ENCODE peak calls at places on chromosomes 16 and 17, in four cellular contexts. Q is HepG2, T is H1, B is GM12878. A is an unnamed sample.

GRCh38 chr16:81431554-81432353 is 12.9 kb upstream of the CMIP start:
- DNase-seq in Q (peak), B (no peak), T (no peak), A (no peak)

GRCh38 chr17:44878627-44879221 is 20.5 kb downstream of the EFTUD2 start:
- DNase-seq in T (no peak), B (no peak), Q (peak), A (no peak)

GRCh38 chr16:69037373-69038160 is 67.9 kb upstream of the HAS3 start:
- DNase-seq in B (no peak), Q (no peak), T (no peak), A (no peak)

GRCh38 chr16:73210686-73211085 is 162.8 kb upstream of the ZFHX3 start:
- DNase-seq in Q (no peak), B (no peak), T (no peak), A (no peak)

GRCh38 chr17:50043290-50044148 is 12.4 kb upstream of the ITGA3 start:
- DNase-seq in B (no peak), T (no peak), Q (no peak), A (no peak)

GRCh38 chr17:69757794-69758430 is 317.1 kb upstream of the KCNJ16 start:
- DNase-seq in T (no peak), B (no peak), Q (no peak), A (no peak)

GRCh38 chr17:60047046-60047445 is 31.7 kb downstream of the HEATR6 start:
- DNase-seq in B (no peak), T (no peak), Q (no peak), A (no peak)

GRCh38 chr17:76716146-76716833 is 5.5 kb upstream of the MXRA7 start:
- DNase-seq in Q (no peak), B (no peak), T (no peak), A (no peak)

GRCh38 chr17:80990921-80991644 is 558 bp upstream of the CHMP6 start:
- DNase-seq in Q (peak), B (no peak), T (no peak), A (no peak)

GRCh38 chr17:9291912-9292562 is 270.7 kb downstream of the NTN1 start:
- DNase-seq in Q (peak), B (no peak), T (no peak), A (no peak)

GRCh38 chr17:37801131-37801530 is 56.3 kb upstream of the HNF1B start:
- DNase-seq in T (no peak), Q (no peak), B (no peak), A (no peak)

GRCh38 chr17:1271020-1271423 is 778 bp downstream of the BHLHA9 start:
- DNase-seq in Q (no peak), T (no peak), B (no peak), A (no peak)

DNA sequence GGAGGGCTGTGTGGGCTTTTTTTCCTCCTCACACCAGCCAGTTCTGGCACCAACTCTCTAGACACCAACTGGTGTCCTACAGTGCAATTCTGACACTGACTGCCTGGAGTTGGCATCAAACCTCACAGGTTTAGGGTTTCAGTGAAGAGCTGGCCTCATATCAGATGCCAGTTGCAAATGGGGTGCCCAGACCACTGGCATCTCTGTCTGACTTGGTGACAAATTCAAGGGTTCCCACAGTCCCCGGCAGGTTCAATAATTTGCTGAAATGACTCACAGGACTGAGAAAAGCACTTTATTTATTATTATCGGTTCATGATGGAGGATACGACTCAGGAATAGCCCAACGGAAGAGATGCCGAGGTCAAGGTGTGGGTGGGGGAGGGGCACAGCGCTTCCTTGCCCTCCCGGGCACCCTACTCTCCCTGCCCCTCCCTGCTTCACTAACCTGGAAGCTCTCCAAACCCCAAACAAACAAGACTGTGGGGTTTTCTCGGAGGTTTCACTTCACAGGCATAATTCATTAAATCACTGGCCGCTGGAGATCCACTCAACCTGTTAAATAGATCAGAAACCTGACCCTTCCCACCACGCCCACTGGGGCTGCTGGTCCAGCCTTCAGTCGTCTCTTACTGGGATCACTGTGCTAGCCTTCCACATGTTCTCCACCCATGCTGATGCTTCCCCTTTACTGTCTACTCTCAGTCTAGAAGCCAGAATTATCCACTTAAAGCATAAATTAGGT is 1.7 kb upstream of the NLRP1 start:
- DNase-seq in Q (no peak), T (no peak), B (peak), A (no peak)
- TF ChIP-seq SUZ12 in Q (no peak), T (no peak), B (no peak), A (no peak)

GRCh38 chr16:674968-675883 is at the start of gene RHBDL1:
- DNase-seq in B (no peak), T (peak), Q (peak), A (no peak)
- TF ChIP-seq ZNF274 in B (no peak), T (no peak), Q (no peak), A (no peak)

GRCh38 chr17:7841309-7841621 is 7.2 kb downstream of the KDM6B start:
- DNase-seq in B (no peak), T (no peak), Q (no peak), A (no peak)
- H3K4me3 ChIP-seq in B (peak), T (peak), Q (peak), A (peak)

GRCh38 chr16:85574672-85575475 is 38.2 kb upstream of the GSE1 start:
- DNase-seq in T (no peak), B (no peak), Q (no peak), A (no peak)

GRCh38 chr16:85575910-85576309 is 37.2 kb upstream of the GSE1 start:
- DNase-seq in B (no peak), T (no peak), Q (no peak), A (no peak)

GRCh38 chr16:85571813-85572619 is 41.1 kb upstream of the GSE1 start:
- DNase-seq in B (no peak), T (no peak), Q (no peak), A (no peak)

GRCh38 chr16:85573045-85573695 is 40.0 kb upstream of the GSE1 start:
- DNase-seq in T (no peak), Q (no peak), B (no peak), A (no peak)

DNA sequence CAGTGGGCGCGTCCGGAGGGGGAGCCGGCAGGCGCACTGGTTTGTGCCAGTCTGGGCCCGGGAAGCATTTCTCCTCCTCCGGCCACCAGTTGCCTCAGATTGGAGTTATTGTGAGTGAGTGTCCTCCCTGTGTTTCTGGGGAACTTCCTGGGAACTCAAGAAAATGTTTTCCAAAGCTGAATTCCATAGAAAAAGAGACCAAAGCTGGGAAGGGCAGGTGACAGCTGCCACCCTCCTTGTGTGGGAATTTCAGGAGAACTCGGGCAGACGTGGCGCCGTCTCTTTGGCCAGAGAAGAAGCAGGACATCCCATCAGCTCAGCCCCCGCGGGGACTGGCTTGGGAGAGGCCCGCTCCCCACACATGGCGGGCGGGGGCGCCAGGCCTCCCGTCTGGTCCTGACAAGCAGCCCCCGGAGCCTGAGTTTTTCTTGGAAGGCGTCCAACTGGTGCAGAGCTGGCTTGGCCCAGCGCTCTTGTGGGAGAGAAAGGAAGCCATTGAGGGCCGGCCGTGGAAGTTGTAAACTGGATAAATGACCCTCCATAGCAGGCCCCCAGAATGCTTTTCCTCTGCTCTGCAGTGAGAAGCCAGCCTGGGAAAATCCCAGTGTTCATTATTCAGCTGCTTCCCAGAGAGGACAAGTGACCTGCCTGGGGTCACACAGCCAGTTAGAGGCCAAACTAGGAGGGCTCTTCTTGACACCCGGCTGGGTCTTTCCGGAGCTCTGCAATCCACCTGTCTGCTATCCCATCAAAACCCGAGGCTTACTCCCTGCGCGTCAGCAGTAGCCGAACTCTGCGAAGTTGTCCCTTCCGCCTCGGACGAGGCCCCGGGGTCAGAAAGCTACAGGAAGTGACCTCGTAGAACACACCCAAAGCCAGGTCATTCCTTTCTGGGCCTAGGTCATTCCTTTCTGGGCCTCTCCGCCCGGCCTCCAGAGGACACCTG is 39.2 kb upstream of the GSE1 start:
- DNase-seq in T (no peak), B (no peak), Q (no peak), A (no peak)
- TF ChIP-seq SUZ12 in T (no peak), B (no peak), Q (no peak), A (no peak)

DNA sequence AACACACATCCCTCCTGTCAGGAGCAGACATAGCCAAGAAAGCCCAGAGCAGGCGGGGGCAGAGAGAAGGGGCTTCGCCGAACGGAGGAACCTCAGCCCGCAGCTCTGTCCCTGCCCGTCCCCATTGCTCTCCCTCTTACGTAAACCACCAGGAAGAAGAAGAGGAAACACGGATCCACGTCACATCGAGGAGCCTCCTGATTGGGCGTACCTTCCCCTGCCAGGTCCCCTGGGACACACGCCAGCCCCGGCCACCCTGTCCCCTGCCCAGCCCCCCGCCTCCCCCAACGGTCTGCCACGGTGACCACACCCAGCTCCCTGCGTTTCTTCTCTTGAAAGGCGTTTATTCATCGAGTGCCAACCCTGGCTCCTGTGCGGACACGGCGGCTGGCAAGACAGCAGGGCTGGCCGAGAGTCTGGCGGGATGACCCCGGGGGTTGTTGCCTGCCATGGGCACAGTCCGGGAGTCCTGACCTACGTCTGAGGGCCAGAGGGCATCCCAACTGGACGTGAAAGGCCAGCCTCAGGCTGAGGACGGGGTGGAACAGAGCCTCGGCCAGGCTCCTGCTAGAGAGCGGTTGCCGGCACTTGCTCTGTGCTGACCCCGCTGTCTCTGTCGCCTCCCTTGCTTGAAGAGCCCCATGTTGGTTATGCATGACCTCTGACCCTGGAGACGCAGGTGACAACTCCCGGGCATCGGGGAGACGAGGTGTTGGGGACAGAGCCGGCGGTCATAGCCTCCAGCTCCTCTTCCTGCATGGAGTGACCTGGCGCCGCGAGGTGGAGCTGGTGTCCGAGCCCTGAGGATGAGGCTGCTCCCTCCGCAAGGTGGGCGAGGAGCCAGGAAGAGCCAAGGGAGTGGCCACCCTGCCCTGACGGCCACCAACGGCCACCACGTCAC is 40.6 kb upstream of the ACSF3 start:
- DNase-seq in Q (peak), T (no peak), B (no peak), A (no peak)
- TF ChIP-seq ZNF274 in Q (no peak), T (no peak), B (no peak), A (no peak)

GRCh38 chr16:86447228-86447627 is 63.1 kb upstream of the FOXF1 start:
- DNase-seq in B (no peak), Q (no peak), T (no peak), A (no peak)
- H3K4me3 ChIP-seq in B (no peak), Q (no peak), T (no peak), A (no peak)

GRCh38 chr16:17252064-17252463 is 218.7 kb downstream of the XYLT1 start:
- DNase-seq in Q (no peak), T (no peak), B (no peak), A (no peak)
- TF ChIP-seq SUZ12 in Q (no peak), T (no peak), B (no peak), A (no peak)

DNA sequence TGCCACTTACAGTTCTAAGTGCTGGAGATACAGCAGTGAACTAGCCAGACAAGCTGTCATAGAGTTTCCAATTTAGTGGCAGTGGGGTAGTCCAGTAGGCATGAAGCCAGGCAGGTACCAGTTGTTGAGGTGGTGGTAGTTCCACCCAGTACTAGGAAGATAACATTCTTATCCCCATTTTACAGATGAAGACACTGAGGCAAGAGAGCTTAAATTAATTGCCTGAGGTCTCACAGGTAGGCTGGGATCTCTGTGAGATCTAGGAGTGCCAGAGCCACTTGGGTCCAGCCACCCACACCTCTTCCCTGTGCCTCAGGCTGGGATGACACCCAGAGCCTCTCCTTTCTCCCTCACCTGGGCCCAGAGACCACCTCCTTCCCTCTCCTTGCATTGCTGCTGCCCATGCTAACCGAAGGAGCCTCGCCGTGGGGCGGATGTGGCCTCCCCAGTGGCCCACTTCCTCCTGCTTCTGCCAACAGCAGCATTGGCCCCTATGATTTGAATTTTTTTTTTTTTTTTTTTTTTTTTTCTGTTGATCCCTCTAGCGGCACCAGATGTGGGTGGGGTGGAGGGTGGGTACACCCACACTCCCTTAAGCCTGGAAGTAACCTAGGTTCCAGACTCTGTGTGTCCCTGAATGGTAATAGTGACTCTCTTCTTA is 114.0 kb downstream of the PRKCB start:
- DNase-seq in Q (no peak), B (peak), T (no peak), A (no peak)
- TF ChIP-seq ZNF274 in Q (no peak), B (no peak), T (no peak), A (no peak)

DNA sequence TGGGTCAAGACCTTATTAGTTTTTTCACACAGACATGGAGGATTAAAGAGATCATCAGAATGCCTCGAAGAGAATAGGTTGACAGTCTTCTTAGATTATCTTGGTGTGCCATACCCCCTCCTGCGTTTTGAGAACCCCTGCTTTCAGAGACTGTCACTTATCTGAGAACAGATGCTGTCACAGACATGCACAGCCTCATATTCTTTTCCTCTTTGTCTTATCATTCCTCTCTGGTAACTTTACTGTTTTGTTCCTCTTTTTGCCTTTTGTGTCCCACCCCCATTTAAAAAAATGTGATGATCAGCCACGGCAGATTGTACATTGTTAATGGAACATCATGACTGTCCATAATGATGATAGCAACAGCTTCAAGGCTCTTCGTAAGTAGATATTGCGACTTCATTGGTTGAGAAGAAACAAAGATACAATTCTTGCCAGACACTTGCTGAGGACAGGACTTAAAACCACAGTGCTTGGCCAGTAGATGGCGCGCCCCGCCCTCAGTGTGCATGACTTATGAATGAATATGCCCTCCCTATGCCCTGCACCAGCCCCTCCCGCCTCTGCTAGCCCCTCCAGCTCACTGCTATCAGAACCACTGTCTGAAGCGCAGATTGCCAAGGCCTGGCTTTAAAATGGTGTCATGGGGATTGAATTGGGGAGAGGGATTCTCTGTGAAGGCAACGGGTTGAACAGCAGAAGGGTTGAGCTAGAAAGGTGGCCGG is 2.6 kb upstream of the PITPNC1 start:
- DNase-seq in B (no peak), T (no peak), Q (peak), A (no peak)
- H3K4me3 ChIP-seq in B (no peak), T (no peak), Q (no peak), A (no peak)